ENCODE peak calls at places on chromosomes 5 and 9, in ten cellular contexts. One of them, this sample, is unnamed.

GRCh38 chr5:169071-169727 is 22.1 kb upstream of the LRRC14B start:
- DNase-seq in stomach: peak; percentile 39
- DNase-seq in psoas muscle: peak; percentile 71
- DNase-seq in left ventricle myocardium inferior: peak; percentile 76
- DNase-seq in upper lobe of right lung: peak; percentile 86
- DNase-seq in CD8-positive, alpha-beta T cell: no peak
- DNase-seq in astrocyte: peak; percentile 91
- DNase-seq in endodermal cell: no peak
- DNase-seq in neural progenitor cell: no peak
- DNase-seq in CD4-positive, alpha-beta memory T cell: no peak
- DNase-seq in this sample: no peak

GRCh38 chr9:36877239-36877638 is 156.8 kb downstream of the PAX5 start:
- DNase-seq in stomach: no peak
- DNase-seq in psoas muscle: peak; percentile 12
- DNase-seq in left ventricle myocardium inferior: no peak
- DNase-seq in upper lobe of right lung: peak; percentile 51
- DNase-seq in CD8-positive, alpha-beta T cell: no peak
- DNase-seq in astrocyte: no peak
- DNase-seq in endodermal cell: no peak
- DNase-seq in neural progenitor cell: no peak
- DNase-seq in CD4-positive, alpha-beta memory T cell: no peak
- DNase-seq in this sample: no peak

GRCh38 chr9:129111762-129112151 is 542 bp downstream of the PTPA start:
- DNase-seq in stomach: peak; percentile 47
- DNase-seq in psoas muscle: peak; percentile 72
- DNase-seq in left ventricle myocardium inferior: no peak
- DNase-seq in upper lobe of right lung: peak; percentile 77
- DNase-seq in CD8-positive, alpha-beta T cell: no peak
- DNase-seq in astrocyte: peak; percentile 38
- DNase-seq in endodermal cell: peak; percentile 77
- DNase-seq in neural progenitor cell: peak; percentile 62
- DNase-seq in CD4-positive, alpha-beta memory T cell: no peak
- DNase-seq in this sample: no peak

GRCh38 chr9:35341585-35341984 is 148.3 kb upstream of the RUSC2 start:
- DNase-seq in stomach: peak; percentile 39
- DNase-seq in psoas muscle: peak; percentile 88
- DNase-seq in left ventricle myocardium inferior: peak; percentile 66
- DNase-seq in upper lobe of right lung: peak; percentile 71
- DNase-seq in CD8-positive, alpha-beta T cell: no peak
- DNase-seq in astrocyte: peak; percentile 72
- DNase-seq in endodermal cell: peak; percentile 68
- DNase-seq in neural progenitor cell: no peak
- DNase-seq in CD4-positive, alpha-beta memory T cell: no peak
- DNase-seq in this sample: peak; percentile 52

GRCh38 chr5:134267366-134268018 is 41.6 kb upstream of the PPP2CA start:
- DNase-seq in stomach: no peak
- DNase-seq in psoas muscle: no peak
- DNase-seq in left ventricle myocardium inferior: no peak
- DNase-seq in upper lobe of right lung: no peak
- DNase-seq in CD8-positive, alpha-beta T cell: no peak
- DNase-seq in astrocyte: peak; percentile 25
- DNase-seq in endodermal cell: no peak
- DNase-seq in neural progenitor cell: no peak
- DNase-seq in CD4-positive, alpha-beta memory T cell: no peak
- DNase-seq in this sample: peak; percentile 40

GRCh38 chr9:94819161-94819677 is 92.7 kb downstream of the AOPEP start:
- DNase-seq in stomach: peak; percentile 53
- DNase-seq in psoas muscle: no peak
- DNase-seq in left ventricle myocardium inferior: peak; percentile 40
- DNase-seq in upper lobe of right lung: no peak
- DNase-seq in CD8-positive, alpha-beta T cell: no peak
- DNase-seq in astrocyte: no peak
- DNase-seq in endodermal cell: peak; percentile 61
- DNase-seq in neural progenitor cell: no peak
- DNase-seq in CD4-positive, alpha-beta memory T cell: no peak
- DNase-seq in this sample: no peak

GRCh38 chr5:9392625-9393024 is 153.2 kb downstream of the SEMA5A start:
- DNase-seq in stomach: no peak
- DNase-seq in psoas muscle: no peak
- DNase-seq in left ventricle myocardium inferior: no peak
- DNase-seq in upper lobe of right lung: no peak
- DNase-seq in CD8-positive, alpha-beta T cell: no peak
- DNase-seq in astrocyte: no peak
- DNase-seq in endodermal cell: no peak
- DNase-seq in neural progenitor cell: no peak
- DNase-seq in CD4-positive, alpha-beta memory T cell: no peak
- DNase-seq in this sample: no peak

GRCh38 chr5:83718195-83718825 is 2.3 kb downstream of the HAPLN1 start:
- DNase-seq in stomach: peak; percentile 30
- DNase-seq in psoas muscle: no peak
- DNase-seq in left ventricle myocardium inferior: no peak
- DNase-seq in upper lobe of right lung: no peak
- DNase-seq in CD8-positive, alpha-beta T cell: no peak
- DNase-seq in astrocyte: peak; percentile 52
- DNase-seq in endodermal cell: peak; percentile 69
- DNase-seq in neural progenitor cell: peak; percentile 82
- DNase-seq in CD4-positive, alpha-beta memory T cell: peak; percentile 33
- DNase-seq in this sample: peak; percentile 61

GRCh38 chr5:62090953-62091352 is 215.1 kb upstream of the KIF2A start:
- DNase-seq in stomach: no peak
- DNase-seq in psoas muscle: no peak
- DNase-seq in left ventricle myocardium inferior: no peak
- DNase-seq in upper lobe of right lung: no peak
- DNase-seq in CD8-positive, alpha-beta T cell: no peak
- DNase-seq in astrocyte: no peak
- DNase-seq in endodermal cell: no peak
- DNase-seq in neural progenitor cell: no peak
- DNase-seq in CD4-positive, alpha-beta memory T cell: no peak
- DNase-seq in this sample: no peak

GRCh38 chr5:62097361-62097760 is 208.6 kb upstream of the KIF2A start:
- DNase-seq in stomach: no peak
- DNase-seq in psoas muscle: no peak
- DNase-seq in left ventricle myocardium inferior: no peak
- DNase-seq in upper lobe of right lung: no peak
- DNase-seq in CD8-positive, alpha-beta T cell: no peak
- DNase-seq in astrocyte: no peak
- DNase-seq in endodermal cell: no peak
- DNase-seq in neural progenitor cell: no peak
- DNase-seq in CD4-positive, alpha-beta memory T cell: no peak
- DNase-seq in this sample: no peak

GRCh38 chr5:62093981-62094380 is 212.0 kb upstream of the KIF2A start:
- DNase-seq in stomach: no peak
- DNase-seq in psoas muscle: no peak
- DNase-seq in left ventricle myocardium inferior: no peak
- DNase-seq in upper lobe of right lung: no peak
- DNase-seq in CD8-positive, alpha-beta T cell: no peak
- DNase-seq in astrocyte: peak; percentile 60
- DNase-seq in endodermal cell: no peak
- DNase-seq in neural progenitor cell: peak; percentile 15
- DNase-seq in CD4-positive, alpha-beta memory T cell: no peak
- DNase-seq in this sample: no peak

GRCh38 chr5:62093411-62093810 is 212.6 kb upstream of the KIF2A start:
- DNase-seq in stomach: no peak
- DNase-seq in psoas muscle: no peak
- DNase-seq in left ventricle myocardium inferior: no peak
- DNase-seq in upper lobe of right lung: no peak
- DNase-seq in CD8-positive, alpha-beta T cell: no peak
- DNase-seq in astrocyte: no peak
- DNase-seq in endodermal cell: no peak
- DNase-seq in neural progenitor cell: no peak
- DNase-seq in CD4-positive, alpha-beta memory T cell: no peak
- DNase-seq in this sample: no peak
- H3K4me3 ChIP-seq in stomach: no peak overlapping the region
- H3K4me3 ChIP-seq in psoas muscle: no peak overlapping the region
- H3K4me3 ChIP-seq in left ventricle myocardium inferior: no peak overlapping the region
- H3K4me3 ChIP-seq in upper lobe of right lung: no peak overlapping the region
- H3K4me3 ChIP-seq in CD8-positive, alpha-beta T cell: no peak overlapping the region
- H3K4me3 ChIP-seq in astrocyte: no peak overlapping the region
- H3K4me3 ChIP-seq in endodermal cell: no peak overlapping the region
- H3K4me3 ChIP-seq in neural progenitor cell: no peak overlapping the region
- H3K4me3 ChIP-seq in CD4-positive, alpha-beta memory T cell: no peak overlapping the region
- H3K4me3 ChIP-seq in this sample: no peak overlapping the region

DNA sequence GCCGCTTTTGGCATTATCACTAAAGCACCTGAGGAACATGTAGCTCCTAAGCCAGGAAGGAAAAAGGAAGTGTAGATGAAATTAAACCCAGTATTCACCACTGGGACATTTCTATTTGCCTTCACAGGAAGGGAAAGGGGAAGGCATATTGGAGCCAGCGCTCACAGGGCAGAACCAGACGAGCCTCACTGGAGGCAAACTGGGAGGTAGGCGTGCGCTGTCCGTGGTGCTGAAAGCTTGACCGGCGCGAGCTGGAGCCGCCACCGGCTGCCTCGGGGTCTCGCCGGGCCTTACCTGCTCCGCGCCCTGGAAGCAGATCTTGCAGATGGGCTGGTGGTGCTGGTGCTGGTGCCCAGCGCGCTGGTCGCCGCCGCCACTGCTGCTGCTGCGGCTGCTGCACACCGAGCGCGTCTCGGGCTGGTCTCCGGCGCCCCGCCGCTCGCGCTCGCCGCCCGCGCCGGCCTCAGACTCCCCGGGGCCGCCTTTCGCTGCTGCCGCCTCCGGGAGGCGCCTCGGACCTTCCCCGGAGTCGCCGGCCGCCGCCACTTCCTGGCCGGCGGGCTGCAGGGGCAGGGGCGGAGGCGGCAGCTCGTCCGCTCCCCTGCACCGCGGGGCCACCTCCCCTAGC is 732 bp downstream of the MARCHF11 start:
- DNase-seq in stomach: peak; percentile 45
- DNase-seq in psoas muscle: peak; percentile 70
- DNase-seq in left ventricle myocardium inferior: peak; percentile 77
- DNase-seq in upper lobe of right lung: peak; percentile 85
- DNase-seq in CD8-positive, alpha-beta T cell: no peak
- DNase-seq in astrocyte: peak; percentile 54
- DNase-seq in endodermal cell: peak; percentile 98
- DNase-seq in neural progenitor cell: peak; percentile 97
- DNase-seq in CD4-positive, alpha-beta memory T cell: no peak
- DNase-seq in this sample: peak; percentile 32
- H3K27me3 ChIP-seq in stomach: peaks cover 14% of the 10 kb centered on the region
- H3K27me3 ChIP-seq in psoas muscle: peaks cover 14% of the 10 kb centered on the region
- H3K27me3 ChIP-seq in left ventricle myocardium inferior: peaks cover 68% of the 10 kb centered on the region
- H3K27me3 ChIP-seq in upper lobe of right lung: peaks cover 39% of the 10 kb centered on the region
- H3K27me3 ChIP-seq in CD8-positive, alpha-beta T cell: no peaks in the 10 kb centered on the region
- H3K27me3 ChIP-seq in astrocyte: peaks cover 28% of the 10 kb centered on the region
- H3K27me3 ChIP-seq in endodermal cell: peaks cover 19% of the 10 kb centered on the region
- H3K27me3 ChIP-seq in neural progenitor cell: peaks cover 76% of the 10 kb centered on the region
- H3K27me3 ChIP-seq in CD4-positive, alpha-beta memory T cell: no peaks in the 10 kb centered on the region
- H3K27me3 ChIP-seq in this sample: peaks cover 16% of the 10 kb centered on the region

GRCh38 chr5:139443766-139444473 is 4.6 kb upstream of the DNAJC18 start:
- DNase-seq in stomach: no peak
- DNase-seq in psoas muscle: no peak
- DNase-seq in left ventricle myocardium inferior: no peak
- DNase-seq in upper lobe of right lung: peak; percentile 7
- DNase-seq in CD8-positive, alpha-beta T cell: no peak
- DNase-seq in astrocyte: peak; percentile 91
- DNase-seq in endodermal cell: no peak
- DNase-seq in neural progenitor cell: no peak
- DNase-seq in CD4-positive, alpha-beta memory T cell: no peak
- DNase-seq in this sample: peak; percentile 76

GRCh38 chr5:139435676-139436075 is 3.6 kb downstream of the DNAJC18 start:
- DNase-seq in stomach: no peak
- DNase-seq in psoas muscle: no peak
- DNase-seq in left ventricle myocardium inferior: no peak
- DNase-seq in upper lobe of right lung: no peak
- DNase-seq in CD8-positive, alpha-beta T cell: no peak
- DNase-seq in astrocyte: no peak
- DNase-seq in endodermal cell: no peak
- DNase-seq in neural progenitor cell: no peak
- DNase-seq in CD4-positive, alpha-beta memory T cell: no peak
- DNase-seq in this sample: no peak

GRCh38 chr5:139438707-139439012 is 665 bp downstream of the DNAJC18 start:
- DNase-seq in stomach: no peak
- DNase-seq in psoas muscle: no peak
- DNase-seq in left ventricle myocardium inferior: no peak
- DNase-seq in upper lobe of right lung: no peak
- DNase-seq in CD8-positive, alpha-beta T cell: no peak
- DNase-seq in astrocyte: no peak
- DNase-seq in endodermal cell: peak; percentile 52
- DNase-seq in neural progenitor cell: peak; percentile 8
- DNase-seq in CD4-positive, alpha-beta memory T cell: no peak
- DNase-seq in this sample: no peak

DNA sequence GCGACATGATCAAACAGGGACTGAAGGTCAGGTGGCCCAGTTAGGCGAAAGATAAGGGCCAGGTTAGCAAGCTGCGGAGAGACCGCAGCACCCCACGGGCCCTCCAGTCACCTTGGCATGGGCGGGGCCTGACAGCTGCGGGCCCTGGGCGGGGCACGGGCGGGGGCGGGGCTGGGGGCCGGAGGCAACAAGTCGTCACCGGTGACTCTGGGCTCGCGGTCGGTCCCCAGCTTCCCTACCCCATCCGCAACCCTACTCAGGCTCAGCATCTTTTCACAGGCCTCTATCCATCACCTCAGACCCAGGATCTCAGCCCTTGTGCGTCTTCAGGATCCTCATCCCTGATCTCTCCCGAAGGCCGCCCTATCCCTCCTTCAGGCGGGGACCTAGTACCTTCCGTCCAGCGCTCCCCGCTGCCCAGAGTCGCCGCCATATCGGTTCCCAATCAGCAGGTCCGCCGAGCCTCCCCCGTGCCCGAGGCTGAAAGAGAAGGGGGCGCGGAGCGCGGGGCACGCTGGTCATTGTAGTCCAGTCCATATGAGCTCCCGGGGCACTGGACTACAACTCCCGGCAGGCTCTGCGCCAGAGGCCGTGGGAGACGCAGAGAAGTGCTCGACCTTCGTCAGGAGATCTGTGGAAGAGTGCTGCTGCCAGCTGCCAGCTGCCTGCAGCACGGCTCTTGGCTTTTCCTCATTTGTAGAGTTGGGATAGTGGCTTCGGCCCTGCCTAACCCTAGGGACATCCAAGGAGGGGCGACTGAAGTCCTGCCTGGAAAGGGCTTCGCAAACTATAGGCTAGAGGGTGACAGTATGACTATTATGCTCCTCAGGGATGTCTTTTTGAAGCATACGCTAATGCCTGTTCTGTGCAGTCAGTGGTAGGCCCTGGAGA is at the start of gene DNAJC18:
- DNase-seq in stomach: peak; percentile 93
- DNase-seq in psoas muscle: peak; percentile 97
- DNase-seq in left ventricle myocardium inferior: peak; percentile 96
- DNase-seq in upper lobe of right lung: peak; percentile 98
- DNase-seq in CD8-positive, alpha-beta T cell: peak; percentile 80
- DNase-seq in astrocyte: peak; percentile 72
- DNase-seq in endodermal cell: peak; percentile 98
- DNase-seq in neural progenitor cell: peak; percentile 97
- DNase-seq in CD4-positive, alpha-beta memory T cell: peak; percentile 85
- DNase-seq in this sample: peak; percentile 71
- H3K36me3 ChIP-seq in stomach: peaks cover 17% of the 10 kb centered on the region
- H3K36me3 ChIP-seq in psoas muscle: peaks cover 26% of the 10 kb centered on the region
- H3K36me3 ChIP-seq in left ventricle myocardium inferior: peaks cover 32% of the 10 kb centered on the region
- H3K36me3 ChIP-seq in upper lobe of right lung: no peaks in the 10 kb centered on the region
- H3K36me3 ChIP-seq in CD8-positive, alpha-beta T cell: no peaks in the 10 kb centered on the region
- H3K36me3 ChIP-seq in astrocyte: peaks cover 8% of the 10 kb centered on the region
- H3K36me3 ChIP-seq in endodermal cell: peaks cover 8% of the 10 kb centered on the region
- H3K36me3 ChIP-seq in neural progenitor cell: peaks cover 4% of the 10 kb centered on the region
- H3K36me3 ChIP-seq in CD4-positive, alpha-beta memory T cell: no peaks in the 10 kb centered on the region
- H3K36me3 ChIP-seq in this sample: no peaks in the 10 kb centered on the region

DNA sequence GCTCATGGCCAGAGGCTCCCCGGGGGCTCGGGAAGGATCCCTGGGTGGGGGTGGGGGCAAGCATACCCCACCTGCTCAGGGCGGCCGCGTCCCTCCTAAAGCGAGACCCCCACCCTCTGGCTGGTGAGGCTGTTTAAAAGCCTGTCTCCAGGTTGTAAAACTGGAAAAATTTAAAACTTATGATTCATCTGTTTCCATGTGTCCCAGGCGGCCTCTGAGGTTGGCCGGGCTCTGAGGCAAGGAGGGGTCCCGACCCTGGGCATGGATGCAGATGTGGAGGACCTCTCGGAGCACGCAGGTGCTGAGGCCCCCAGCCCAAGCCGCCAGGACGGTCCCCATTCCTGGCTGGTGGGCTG is 24.2 kb upstream of the TMEM250 start:
- DNase-seq in stomach: no peak
- DNase-seq in psoas muscle: no peak
- DNase-seq in left ventricle myocardium inferior: no peak
- DNase-seq in upper lobe of right lung: no peak
- DNase-seq in CD8-positive, alpha-beta T cell: no peak
- DNase-seq in astrocyte: no peak
- DNase-seq in endodermal cell: no peak
- DNase-seq in neural progenitor cell: no peak
- DNase-seq in CD4-positive, alpha-beta memory T cell: no peak
- DNase-seq in this sample: no peak
- H3K4me3 ChIP-seq in stomach: no peak overlapping the region
- H3K4me3 ChIP-seq in psoas muscle: no peak overlapping the region
- H3K4me3 ChIP-seq in left ventricle myocardium inferior: no peak overlapping the region
- H3K4me3 ChIP-seq in upper lobe of right lung: no peak overlapping the region
- H3K4me3 ChIP-seq in CD8-positive, alpha-beta T cell: no peak overlapping the region
- H3K4me3 ChIP-seq in astrocyte: no peak overlapping the region
- H3K4me3 ChIP-seq in endodermal cell: no peak overlapping the region
- H3K4me3 ChIP-seq in neural progenitor cell: no peak overlapping the region
- H3K4me3 ChIP-seq in CD4-positive, alpha-beta memory T cell: no peak overlapping the region
- H3K4me3 ChIP-seq in this sample: no peak overlapping the region